ENCODE peak calls at places on chromosomes 16 and 17, in ten cellular contexts. X is sigmoid colon; F is T-helper 1 cell; D is AG04450; C is activated naive CD4-positive, alpha-beta T cell; Q is upper lobe of left lung; Y is EL; L is fibroblast of the aortic adventitia; J is HTR-8/SVneo; K is dorsolateral prefrontal cortex. N is an unnamed sample.

GRCh38 chr17:76529643-76530488 is 7.6 kb downstream of the CYGB start:
- DNase-seq in Y (peak; percentile 62), C (no peak), D (no peak), L (peak; percentile 93), X (peak; percentile 97), K (no peak), F (no peak), Q (peak; percentile 89), J (no peak), N (peak; percentile 95)

GRCh38 chr17:31697838-31698237 is 161.2 kb downstream of the COPRS start:
- DNase-seq in Q (no peak), F (no peak), Y (no peak), X (no peak), D (no peak), J (no peak), K (no peak), C (no peak), L (no peak), N (peak; percentile 78)

GRCh38 chr16:8204769-8205168 is 385.5 kb downstream of the TMEM114 start:
- DNase-seq in K (no peak), D (no peak), C (no peak), X (no peak), Q (no peak), F (no peak), Y (no peak), J (no peak), L (no peak), N (no peak)

GRCh38 chr16:67441289-67441753 is 10.4 kb downstream of the HSD11B2 start:
- DNase-seq in J (no peak), F (no peak), Q (peak; percentile 88), L (no peak), Y (no peak), X (no peak), K (no peak), D (no peak), C (no peak), N (no peak)

GRCh38 chr17:9367186-9367585 is 208.4 kb downstream of the STX8 start:
- DNase-seq in J (no peak), K (no peak), F (no peak), X (no peak), Q (no peak), C (no peak), D (no peak), L (no peak), Y (no peak), N (peak; percentile 41)

GRCh38 chr17:59641799-59642484 is 22.2 kb downstream of the CLTC start:
- DNase-seq in J (no peak), L (no peak), Q (no peak), K (no peak), F (no peak), C (no peak), Y (no peak), D (no peak), X (no peak), N (no peak)

GRCh38 chr16:8905168-8905762 is 23.1 kb downstream of the LITAFD start:
- DNase-seq in K (no peak), D (no peak), F (no peak), J (peak; percentile 33), X (no peak), C (no peak), Q (no peak), Y (no peak), L (peak; percentile 54), N (no peak)

GRCh38 chr16:50272111-50272571 is 5.8 kb downstream of the ADCY7 start:
- DNase-seq in L (no peak), X (peak; percentile 60), K (no peak), D (no peak), Y (peak; percentile 49), F (no peak), C (no peak), J (no peak), Q (no peak), N (no peak)

GRCh38 chr16:11004957-11005610 is 60.7 kb downstream of the CLEC16A start:
- DNase-seq in K (no peak), L (peak; percentile 44), Q (no peak), F (no peak), J (no peak), D (peak; percentile 58), C (no peak), X (no peak), Y (peak; percentile 77), N (no peak)

GRCh38 chr17:11391134-11391533 is 150.1 kb downstream of the SHISA6 start:
- DNase-seq in J (no peak), K (no peak), F (no peak), X (no peak), D (no peak), Y (no peak), L (no peak), C (no peak), Q (no peak), N (no peak)

GRCh38 chr16:71216714-71217113 is 13.8 kb downstream of the HYDIN start:
- DNase-seq in C (no peak), D (no peak), J (no peak), Q (no peak), K (no peak), F (no peak), X (no peak), Y (no peak), L (no peak), N (no peak)

GRCh38 chr16:83928341-83929055 is 24.5 kb upstream of the OSGIN1 start:
- DNase-seq in D (peak; percentile 45), K (no peak), J (peak; percentile 29), X (no peak), Y (peak; percentile 35), L (peak; percentile 81), Q (no peak), C (no peak), F (no peak), N (no peak)

GRCh38 chr16:719815-720506 is 985 bp upstream of the ANTKMT start:
- DNase-seq in D (no peak), X (no peak), J (no peak), L (no peak), K (no peak), Q (peak; percentile 39), Y (peak; percentile 32), F (no peak), C (no peak), N (no peak)

GRCh38 chr16:56771558-56772279 is 41.8 kb downstream of the NUP93 start:
- DNase-seq in J (no peak), F (no peak), X (no peak), Q (no peak), D (no peak), L (no peak), C (no peak), Y (no peak), K (no peak), N (no peak)

GRCh38 chr16:84886536-84887090 is 66.8 kb downstream of the CRISPLD2 start:
- DNase-seq in K (no peak), Y (no peak), L (no peak), J (no peak), Q (no peak), X (no peak), C (no peak), F (no peak), D (no peak), N (no peak)

GRCh38 chr17:2371183-2372130 is 29.4 kb downstream of the MNT start:
- DNase-seq in Q (peak; percentile 62), L (no peak), D (no peak), F (no peak), C (no peak), K (no peak), X (no peak), J (no peak), Y (no peak), N (no peak)

GRCh38 chr16:10862432-10862831 is 14.6 kb upstream of the CIITA start:
- DNase-seq in Q (no peak), C (no peak), K (no peak), F (no peak), D (no peak), J (peak; percentile 17), X (peak; percentile 78), Y (peak; percentile 80), L (peak; percentile 81), N (no peak)

GRCh38 chr16:78249056-78249455 is 149.6 kb downstream of the WWOX start:
- DNase-seq in L (no peak), X (no peak), D (no peak), J (no peak), F (no peak), Q (no peak), K (no peak), C (no peak), Y (no peak), N (no peak)

GRCh38 chr17:45115015-45115625 is 17.2 kb downstream of the PLCD3 start:
- DNase-seq in J (no peak), Y (no peak), K (no peak), L (no peak), F (no peak), D (no peak), C (no peak), X (no peak), Q (no peak), N (no peak)